ENCODE peak calls at places on chromosomes 11 and 22, in ten cellular contexts. One of them, this sample, is unnamed.

GRCh38 chr11:107752508-107752907 is 40.7 kb upstream of the SLN start:
- DNase-seq in astrocyte of the cerebellum: no peak
- DNase-seq in neural progenitor cell: no peak
- DNase-seq in K562: no peak
- DNase-seq in cardiac fibroblast: no peak
- DNase-seq in BJ: no peak
- DNase-seq in colonic mucosa: no peak
- DNase-seq in SK-N-SH: no peak
- DNase-seq in left ventricle myocardium inferior: no peak
- DNase-seq in fibroblast of mammary gland: no peak
- DNase-seq in this sample: no peak

GRCh38 chr22:31897842-31898241 is 46.5 kb upstream of the YWHAH start:
- DNase-seq in BJ: no peak
- DNase-seq in K562: no peak
- DNase-seq in SK-N-SH: no peak
- DNase-seq in colonic mucosa: no peak
- DNase-seq in fibroblast of mammary gland: peak
- DNase-seq in neural progenitor cell: no peak
- DNase-seq in left ventricle myocardium inferior: no peak
- DNase-seq in cardiac fibroblast: no peak
- DNase-seq in astrocyte of the cerebellum: no peak
- DNase-seq in this sample: no peak

GRCh38 chr11:59182457-59183151 is 10.7 kb downstream of the DTX4 start:
- DNase-seq in BJ: no peak
- DNase-seq in astrocyte of the cerebellum: no peak
- DNase-seq in neural progenitor cell: peak
- DNase-seq in cardiac fibroblast: no peak
- DNase-seq in fibroblast of mammary gland: no peak
- DNase-seq in K562: peak
- DNase-seq in colonic mucosa: peak
- DNase-seq in left ventricle myocardium inferior: no peak
- DNase-seq in SK-N-SH: no peak
- DNase-seq in this sample: no peak

GRCh38 chr11:45026835-45027234 is 76.2 kb upstream of the TP53I11 start:
- DNase-seq in colonic mucosa: no peak
- DNase-seq in K562: no peak
- DNase-seq in neural progenitor cell: no peak
- DNase-seq in astrocyte of the cerebellum: no peak
- DNase-seq in BJ: no peak
- DNase-seq in cardiac fibroblast: no peak
- DNase-seq in SK-N-SH: peak
- DNase-seq in left ventricle myocardium inferior: no peak
- DNase-seq in fibroblast of mammary gland: no peak
- DNase-seq in this sample: no peak

GRCh38 chr22:44211946-44212930 is 31.5 kb downstream of the PARVG start:
- DNase-seq in BJ: no peak
- DNase-seq in astrocyte of the cerebellum: no peak
- DNase-seq in colonic mucosa: no peak
- DNase-seq in left ventricle myocardium inferior: no peak
- DNase-seq in SK-N-SH: peak
- DNase-seq in neural progenitor cell: no peak
- DNase-seq in fibroblast of mammary gland: peak
- DNase-seq in cardiac fibroblast: no peak
- DNase-seq in K562: no peak
- DNase-seq in this sample: no peak

GRCh38 chr11:76672431-76673163 is 2.0 kb upstream of the LRRC32 start:
- DNase-seq in astrocyte of the cerebellum: no peak
- DNase-seq in K562: no peak
- DNase-seq in SK-N-SH: no peak
- DNase-seq in cardiac fibroblast: no peak
- DNase-seq in neural progenitor cell: no peak
- DNase-seq in fibroblast of mammary gland: no peak
- DNase-seq in BJ: no peak
- DNase-seq in colonic mucosa: no peak
- DNase-seq in left ventricle myocardium inferior: no peak
- DNase-seq in this sample: no peak

GRCh38 chr11:12272821-12273617 is 104.4 kb upstream of the PARVA start:
- DNase-seq in BJ: no peak
- DNase-seq in colonic mucosa: no peak
- DNase-seq in astrocyte of the cerebellum: no peak
- DNase-seq in left ventricle myocardium inferior: no peak
- DNase-seq in K562: no peak
- DNase-seq in SK-N-SH: no peak
- DNase-seq in neural progenitor cell: no peak
- DNase-seq in cardiac fibroblast: peak
- DNase-seq in fibroblast of mammary gland: no peak
- DNase-seq in this sample: no peak

GRCh38 chr22:39144101-39144815 is 8.2 kb downstream of the CBX7 start:
- DNase-seq in SK-N-SH: no peak
- DNase-seq in BJ: no peak
- DNase-seq in left ventricle myocardium inferior: no peak
- DNase-seq in fibroblast of mammary gland: peak
- DNase-seq in astrocyte of the cerebellum: no peak
- DNase-seq in colonic mucosa: peak
- DNase-seq in neural progenitor cell: peak
- DNase-seq in cardiac fibroblast: peak
- DNase-seq in K562: no peak
- DNase-seq in this sample: no peak

DNA sequence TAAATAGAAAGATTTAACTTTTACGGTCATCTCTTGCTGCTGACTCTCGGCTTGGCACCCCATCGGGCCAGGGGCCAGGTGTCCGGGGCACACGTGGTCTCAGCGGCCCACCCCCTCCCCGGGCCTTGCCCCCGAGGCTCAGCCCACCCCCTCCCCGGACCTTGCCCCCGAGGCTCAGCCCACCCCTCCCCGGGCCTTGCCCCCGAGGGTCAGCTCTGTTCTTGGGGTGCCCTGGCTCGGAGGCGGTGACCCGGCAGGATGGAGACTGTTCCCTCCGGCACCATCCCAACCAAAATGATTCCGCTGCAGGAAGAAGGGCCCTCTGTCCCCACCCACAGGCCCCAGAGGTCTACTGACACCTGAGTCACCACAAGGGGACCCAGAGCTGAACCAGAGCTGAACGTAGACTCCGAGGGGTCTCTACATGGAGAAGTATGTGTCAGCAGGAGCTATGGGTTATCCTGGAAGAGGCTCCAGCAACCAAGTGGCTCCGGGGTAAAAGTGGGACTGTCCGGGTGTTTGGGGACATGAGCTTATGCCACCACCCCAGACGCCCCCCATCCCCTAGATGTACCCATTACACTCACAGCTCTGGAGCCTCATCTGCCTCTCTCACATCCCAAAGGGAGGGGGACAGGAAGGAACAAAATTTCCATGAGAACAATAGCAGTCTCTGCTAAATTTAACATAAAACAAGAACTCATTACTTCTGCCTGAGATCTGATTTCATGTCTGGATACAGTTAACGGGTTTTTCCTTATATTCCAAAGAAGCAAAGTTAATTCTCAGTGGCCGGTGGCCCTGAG is 38.4 kb downstream of the MACROD1 start:
- DNase-seq in SK-N-SH: no peak
- DNase-seq in astrocyte of the cerebellum: no peak
- DNase-seq in colonic mucosa: no peak
- DNase-seq in left ventricle myocardium inferior: no peak
- DNase-seq in K562: no peak
- DNase-seq in BJ: no peak
- DNase-seq in fibroblast of mammary gland: no peak
- DNase-seq in cardiac fibroblast: no peak
- DNase-seq in neural progenitor cell: no peak
- DNase-seq in this sample: no peak
- H3K4me3 ChIP-seq in SK-N-SH: no peak
- H3K4me3 ChIP-seq in astrocyte of the cerebellum: no peak
- H3K4me3 ChIP-seq in colonic mucosa: no peak
- H3K4me3 ChIP-seq in left ventricle myocardium inferior: no peak
- H3K4me3 ChIP-seq in K562: no peak
- H3K4me3 ChIP-seq in BJ: no peak
- H3K4me3 ChIP-seq in fibroblast of mammary gland: no peak
- H3K4me3 ChIP-seq in cardiac fibroblast: no peak
- H3K4me3 ChIP-seq in neural progenitor cell: no peak
- H3K4me3 ChIP-seq in this sample: no peak

GRCh38 chr22:28816994-28817530 is 16.7 kb upstream of the XBP1 start:
- DNase-seq in cardiac fibroblast: no peak
- DNase-seq in fibroblast of mammary gland: no peak
- DNase-seq in SK-N-SH: no peak
- DNase-seq in BJ: no peak
- DNase-seq in neural progenitor cell: no peak
- DNase-seq in astrocyte of the cerebellum: no peak
- DNase-seq in K562: no peak
- DNase-seq in colonic mucosa: no peak
- DNase-seq in left ventricle myocardium inferior: no peak
- DNase-seq in this sample: no peak

GRCh38 chr22:28813772-28814518 is 13.6 kb upstream of the XBP1 start:
- DNase-seq in cardiac fibroblast: no peak
- DNase-seq in BJ: no peak
- DNase-seq in fibroblast of mammary gland: no peak
- DNase-seq in colonic mucosa: peak
- DNase-seq in left ventricle myocardium inferior: no peak
- DNase-seq in SK-N-SH: no peak
- DNase-seq in astrocyte of the cerebellum: no peak
- DNase-seq in K562: no peak
- DNase-seq in neural progenitor cell: no peak
- DNase-seq in this sample: no peak

GRCh38 chr22:28812491-28812890 is 12.1 kb upstream of the XBP1 start:
- DNase-seq in K562: no peak
- DNase-seq in cardiac fibroblast: no peak
- DNase-seq in left ventricle myocardium inferior: no peak
- DNase-seq in astrocyte of the cerebellum: no peak
- DNase-seq in neural progenitor cell: no peak
- DNase-seq in SK-N-SH: no peak
- DNase-seq in BJ: no peak
- DNase-seq in fibroblast of mammary gland: no peak
- DNase-seq in colonic mucosa: no peak
- DNase-seq in this sample: no peak

GRCh38 chr22:28815729-28816128 is 15.4 kb upstream of the XBP1 start:
- DNase-seq in astrocyte of the cerebellum: no peak
- DNase-seq in neural progenitor cell: no peak
- DNase-seq in SK-N-SH: no peak
- DNase-seq in fibroblast of mammary gland: no peak
- DNase-seq in left ventricle myocardium inferior: no peak
- DNase-seq in BJ: no peak
- DNase-seq in cardiac fibroblast: no peak
- DNase-seq in colonic mucosa: no peak
- DNase-seq in K562: no peak
- DNase-seq in this sample: no peak

DNA sequence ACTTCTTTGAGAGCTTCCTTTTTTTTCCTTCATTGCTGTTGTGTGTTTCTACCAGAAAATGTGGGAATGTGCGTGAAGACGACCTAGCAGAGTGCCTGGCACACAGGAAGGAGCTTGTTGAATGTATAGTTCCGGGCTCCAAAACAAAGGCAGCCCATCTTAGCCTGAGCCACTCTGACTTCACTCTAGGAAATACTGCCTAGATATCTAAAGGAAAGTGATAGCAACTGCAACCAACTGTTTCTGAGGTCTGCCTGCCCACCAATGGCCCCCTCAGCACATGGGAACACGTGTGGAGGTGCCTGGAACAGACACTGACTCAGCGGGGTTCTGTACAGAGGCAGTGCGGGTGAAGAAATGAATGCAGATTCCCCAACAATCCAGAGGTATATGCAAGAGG is 14.7 kb upstream of the XBP1 start:
- DNase-seq in astrocyte of the cerebellum: no peak
- DNase-seq in fibroblast of mammary gland: no peak
- DNase-seq in colonic mucosa: no peak
- DNase-seq in left ventricle myocardium inferior: no peak
- DNase-seq in K562: no peak
- DNase-seq in neural progenitor cell: no peak
- DNase-seq in cardiac fibroblast: no peak
- DNase-seq in SK-N-SH: no peak
- DNase-seq in BJ: no peak
- DNase-seq in this sample: no peak
- TF ChIP-seq CTCF in astrocyte of the cerebellum: no peak
- TF ChIP-seq CTCF in fibroblast of mammary gland: no peak
- TF ChIP-seq CTCF in colonic mucosa: no peak
- TF ChIP-seq CTCF in left ventricle myocardium inferior: no peak
- TF ChIP-seq CTCF in K562: no peak
- TF ChIP-seq CTCF in neural progenitor cell: no peak
- TF ChIP-seq CTCF in cardiac fibroblast: no peak
- TF ChIP-seq CTCF in SK-N-SH: no peak
- TF ChIP-seq CTCF in BJ: no peak
- TF ChIP-seq CTCF in this sample: no peak

DNA sequence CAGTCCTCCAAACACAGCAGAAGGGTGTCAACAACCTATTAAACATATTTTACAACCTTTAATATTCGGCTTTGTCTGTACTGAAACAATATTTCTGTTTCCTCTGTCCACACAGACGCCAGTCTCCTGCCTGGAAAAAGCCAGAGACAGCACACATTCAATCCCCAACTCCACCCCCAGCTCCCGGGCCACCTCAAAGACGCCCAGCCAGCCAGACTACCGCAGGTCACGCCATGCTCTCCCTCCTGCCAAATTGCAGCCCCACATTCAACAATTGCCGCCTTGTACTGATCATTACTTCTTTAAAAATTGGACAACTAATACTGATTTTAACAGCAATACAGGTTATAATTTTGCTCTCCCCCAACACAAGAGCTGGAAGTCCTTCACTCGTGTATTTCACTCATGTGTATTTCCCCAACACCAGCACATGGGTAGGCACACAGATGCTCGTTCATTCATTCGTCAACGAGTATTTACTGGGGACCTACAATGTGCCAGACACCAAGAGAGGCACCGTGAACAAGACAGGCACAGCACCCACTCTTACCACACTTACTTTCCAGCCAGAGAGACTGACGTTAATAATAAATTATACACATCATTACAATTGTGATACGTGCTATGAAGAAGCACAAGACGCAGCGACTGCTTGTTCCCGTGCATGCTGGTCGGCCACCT is 1.1 kb downstream of the SERGEF start:
- DNase-seq in left ventricle myocardium inferior: no peak
- DNase-seq in SK-N-SH: peak
- DNase-seq in BJ: no peak
- DNase-seq in K562: peak
- DNase-seq in neural progenitor cell: peak
- DNase-seq in astrocyte of the cerebellum: no peak
- DNase-seq in cardiac fibroblast: peak
- DNase-seq in colonic mucosa: peak
- DNase-seq in fibroblast of mammary gland: no peak
- DNase-seq in this sample: no peak
- H3K4me3 ChIP-seq in left ventricle myocardium inferior: peak
- H3K4me3 ChIP-seq in SK-N-SH: peak
- H3K4me3 ChIP-seq in BJ: peak
- H3K4me3 ChIP-seq in K562: peak
- H3K4me3 ChIP-seq in neural progenitor cell: peak
- H3K4me3 ChIP-seq in astrocyte of the cerebellum: peak
- H3K4me3 ChIP-seq in cardiac fibroblast: peak
- H3K4me3 ChIP-seq in colonic mucosa: peak
- H3K4me3 ChIP-seq in fibroblast of mammary gland: peak
- H3K4me3 ChIP-seq in this sample: peak

GRCh38 chr11:116422556-116422955 is 350.2 kb downstream of the BUD13 start:
- DNase-seq in neural progenitor cell: no peak
- DNase-seq in SK-N-SH: no peak
- DNase-seq in fibroblast of mammary gland: no peak
- DNase-seq in K562: no peak
- DNase-seq in astrocyte of the cerebellum: no peak
- DNase-seq in left ventricle myocardium inferior: no peak
- DNase-seq in BJ: no peak
- DNase-seq in cardiac fibroblast: no peak
- DNase-seq in colonic mucosa: no peak
- DNase-seq in this sample: no peak

GRCh38 chr11:116424615-116425261 is 348.0 kb downstream of the BUD13 start:
- DNase-seq in BJ: no peak
- DNase-seq in left ventricle myocardium inferior: no peak
- DNase-seq in colonic mucosa: no peak
- DNase-seq in neural progenitor cell: no peak
- DNase-seq in K562: no peak
- DNase-seq in astrocyte of the cerebellum: no peak
- DNase-seq in fibroblast of mammary gland: no peak
- DNase-seq in cardiac fibroblast: no peak
- DNase-seq in SK-N-SH: peak
- DNase-seq in this sample: no peak

GRCh38 chr11:116420770-116421528 is 351.8 kb downstream of the BUD13 start:
- DNase-seq in left ventricle myocardium inferior: no peak
- DNase-seq in astrocyte of the cerebellum: no peak
- DNase-seq in colonic mucosa: no peak
- DNase-seq in BJ: no peak
- DNase-seq in SK-N-SH: no peak
- DNase-seq in K562: no peak
- DNase-seq in fibroblast of mammary gland: peak
- DNase-seq in cardiac fibroblast: no peak
- DNase-seq in neural progenitor cell: no peak
- DNase-seq in this sample: no peak

GRCh38 chr11:116421529-116422185 is 351.1 kb downstream of the BUD13 start:
- DNase-seq in colonic mucosa: no peak
- DNase-seq in neural progenitor cell: no peak
- DNase-seq in fibroblast of mammary gland: no peak
- DNase-seq in left ventricle myocardium inferior: no peak
- DNase-seq in K562: no peak
- DNase-seq in astrocyte of the cerebellum: no peak
- DNase-seq in BJ: no peak
- DNase-seq in SK-N-SH: no peak
- DNase-seq in cardiac fibroblast: no peak
- DNase-seq in this sample: no peak

GRCh38 chr11:116422976-116423375 is 349.8 kb downstream of the BUD13 start:
- DNase-seq in BJ: no peak
- DNase-seq in cardiac fibroblast: no peak
- DNase-seq in SK-N-SH: peak
- DNase-seq in neural progenitor cell: peak
- DNase-seq in colonic mucosa: no peak
- DNase-seq in K562: no peak
- DNase-seq in astrocyte of the cerebellum: no peak
- DNase-seq in fibroblast of mammary gland: no peak
- DNase-seq in left ventricle myocardium inferior: no peak
- DNase-seq in this sample: no peak
- TF ChIP-seq CTCF in BJ: no peak
- TF ChIP-seq CTCF in cardiac fibroblast: no peak
- TF ChIP-seq CTCF in SK-N-SH: no peak
- TF ChIP-seq CTCF in neural progenitor cell: peak
- TF ChIP-seq CTCF in colonic mucosa: no peak
- TF ChIP-seq CTCF in K562: no peak
- TF ChIP-seq CTCF in astrocyte of the cerebellum: no peak
- TF ChIP-seq CTCF in fibroblast of mammary gland: no peak
- TF ChIP-seq CTCF in left ventricle myocardium inferior: no peak
- TF ChIP-seq CTCF in this sample: no peak